ENCODE peak calls at places on chromosomes 11 and 22, in ten cellular contexts. C, L, V, X, M, D, Y, A, Q and R are unnamed samples.

GRCh38 chr11:11137339-11137738 is 215.7 kb downstream of the CSNK2A3 start:
- DNase-seq in C (no peak), L (no peak), V (no peak), X (no peak), M (no peak), D (no peak), Y (no peak), A (no peak), Q (no peak), R (no peak)

GRCh38 chr11:71927813-71928738 is at the start of gene XNDC1N:
- DNase-seq in C (peak), L (peak), V (peak), X (peak), M (peak), D (peak), Y (no peak), A (peak), Q (peak), R (peak)

GRCh38 chr11:10109836-10110235 is 184.2 kb downstream of the SBF2 start:
- DNase-seq in C (peak), L (no peak), V (no peak), X (no peak), M (peak), D (peak), Y (no peak), A (no peak), Q (peak), R (no peak)

GRCh38 chr11:86577663-86578636 is 94.5 kb downstream of the ME3 start:
- DNase-seq in C (peak), L (no peak), V (no peak), X (no peak), M (peak), D (peak), Y (no peak), A (no peak), Q (peak), R (no peak)

GRCh38 chr22:46045459-46046298 is 68.7 kb upstream of the WNT7B start:
- DNase-seq in C (no peak), L (peak), V (peak), X (no peak), M (no peak), D (no peak), Y (no peak), A (no peak), Q (no peak), R (peak)

GRCh38 chr11:47899801-47900200 is 51.7 kb upstream of the NUP160 start:
- DNase-seq in C (no peak), L (no peak), V (no peak), X (no peak), M (no peak), D (no peak), Y (no peak), A (no peak), Q (no peak), R (no peak)

GRCh38 chr11:67585911-67586310 is 2.3 kb downstream of the GSTP1 start:
- DNase-seq in C (no peak), L (no peak), V (no peak), X (no peak), M (no peak), D (no peak), Y (no peak), A (no peak), Q (no peak), R (no peak)

GRCh38 chr11:120977470-120977869 is 46.4 kb upstream of the TBCEL start:
- DNase-seq in C (no peak), L (no peak), V (no peak), X (no peak), M (peak), D (peak), Y (no peak), A (no peak), Q (no peak), R (no peak)

GRCh38 chr11:61494341-61495038 is 14.1 kb upstream of the LRRC10B start:
- DNase-seq in C (no peak), L (no peak), V (no peak), X (no peak), M (no peak), D (no peak), Y (no peak), A (no peak), Q (no peak), R (no peak)

GRCh38 chr11:18367431-18367830 is 26.9 kb upstream of the LDHA start:
- DNase-seq in C (no peak), L (no peak), V (no peak), X (no peak), M (peak), D (no peak), Y (no peak), A (no peak), Q (no peak), R (no peak)

GRCh38 chr11:1566381-1567051 is 5.6 kb downstream of the DUSP8 start:
- DNase-seq in C (no peak), L (no peak), V (no peak), X (no peak), M (no peak), D (no peak), Y (no peak), A (no peak), Q (no peak), R (no peak)

GRCh38 chr22:24433001-24433867 is 5.8 kb downstream of the ADORA2A start:
- DNase-seq in C (no peak), L (no peak), V (peak), X (no peak), M (no peak), D (no peak), Y (no peak), A (no peak), Q (no peak), R (no peak)

GRCh38 chr22:18104566-18104965 is 6.0 kb upstream of the TUBA8 start:
- DNase-seq in C (no peak), L (no peak), V (no peak), X (no peak), M (peak), D (peak), Y (no peak), A (no peak), Q (peak), R (no peak)

GRCh38 chr11:117074122-117074521 is 24.1 kb downstream of the SIK3 start:
- DNase-seq in C (no peak), L (no peak), V (no peak), X (no peak), M (no peak), D (no peak), Y (no peak), A (no peak), Q (no peak), R (no peak)

GRCh38 chr22:50032941-50033601 is 20.5 kb upstream of the IL17REL start:
- DNase-seq in C (no peak), L (no peak), V (peak), X (no peak), M (no peak), D (no peak), Y (no peak), A (no peak), Q (no peak), R (no peak)

GRCh38 chr22:22702874-22703570 is 58.6 kb downstream of the GGTLC2 start:
- DNase-seq in C (no peak), L (no peak), V (no peak), X (no peak), M (no peak), D (no peak), Y (no peak), A (no peak), Q (no peak), R (no peak)

GRCh38 chr22:48444320-48445112 is 1383.2 kb downstream of the BRD1 start:
- DNase-seq in C (no peak), L (no peak), V (no peak), X (no peak), M (no peak), D (peak), Y (no peak), A (no peak), Q (peak), R (no peak)

GRCh38 chr22:17785185-17786184 is 11.2 kb upstream of the BID start:
- DNase-seq in C (no peak), L (peak), V (no peak), X (no peak), M (no peak), D (no peak), Y (no peak), A (peak), Q (peak), R (no peak)

GRCh38 chr11:7964261-7964660 is 986 bp downstream of the NLRP10 start:
- DNase-seq in C (no peak), L (no peak), V (no peak), X (no peak), M (peak), D (no peak), Y (no peak), A (no peak), Q (no peak), R (no peak)

GRCh38 chr11:14578551-14578956 is 58.4 kb upstream of the PSMA1 start:
- DNase-seq in C (no peak), L (no peak), V (no peak), X (no peak), M (peak), D (peak), Y (peak), A (peak), Q (no peak), R (no peak)

GRCh38 chr11:63667993-63668392 is 3.2 kb downstream of the ATL3 start:
- DNase-seq in C (peak), L (no peak), V (no peak), X (no peak), M (peak), D (peak), Y (no peak), A (no peak), Q (peak), R (no peak)

GRCh38 chr11:41074318-41074717 is 385.1 kb downstream of the LRRC4C start:
- DNase-seq in C (no peak), L (no peak), V (no peak), X (no peak), M (no peak), D (no peak), Y (no peak), A (no peak), Q (no peak), R (no peak)

GRCh38 chr11:88950975-88951374 is 114.8 kb downstream of the GRM5 start:
- DNase-seq in C (no peak), L (no peak), V (no peak), X (no peak), M (no peak), D (no peak), Y (no peak), A (no peak), Q (no peak), R (no peak)

GRCh38 chr11:29962243-29962642 is 54.6 kb downstream of the KCNA4 start:
- DNase-seq in C (no peak), L (no peak), V (no peak), X (no peak), M (no peak), D (no peak), Y (no peak), A (no peak), Q (no peak), R (no peak)

GRCh38 chr22:45565973-45566372 is 63.3 kb downstream of the FBLN1 start:
- DNase-seq in C (no peak), L (no peak), V (no peak), X (no peak), M (no peak), D (no peak), Y (no peak), A (no peak), Q (no peak), R (no peak)

GRCh38 chr11:19673924-19674390 is 38.7 kb upstream of the NAV2 start:
- DNase-seq in C (no peak), L (no peak), V (peak), X (no peak), M (no peak), D (peak), Y (no peak), A (no peak), Q (peak), R (peak)

GRCh38 chr11:116993599-116993998 is 104.6 kb downstream of the SIK3 start:
- DNase-seq in C (no peak), L (no peak), V (no peak), X (no peak), M (no peak), D (peak), Y (no peak), A (no peak), Q (peak), R (peak)

GRCh38 chr22:49956914-49957825 is 3.4 kb upstream of the PIM3 start:
- DNase-seq in C (no peak), L (no peak), V (peak), X (no peak), M (no peak), D (no peak), Y (no peak), A (no peak), Q (no peak), R (no peak)

GRCh38 chr11:1757861-1758610 is 5.7 kb downstream of the CTSD start:
- DNase-seq in C (no peak), L (peak), V (peak), X (no peak), M (no peak), D (no peak), Y (no peak), A (peak), Q (no peak), R (no peak)

GRCh38 chr11:1207451-1208360 is 15.2 kb upstream of the MUC5B start:
- DNase-seq in C (no peak), L (no peak), V (peak), X (no peak), M (no peak), D (no peak), Y (no peak), A (no peak), Q (no peak), R (no peak)

GRCh38 chr22:34669001-34669400 is 397.0 kb upstream of the ISX start:
- DNase-seq in C (no peak), L (no peak), V (no peak), X (no peak), M (no peak), D (peak), Y (no peak), A (no peak), Q (peak), R (no peak)

GRCh38 chr11:75625970-75626691 is 42.7 kb downstream of the MAP6 start:
- DNase-seq in C (peak), L (no peak), V (no peak), X (no peak), M (peak), D (peak), Y (no peak), A (no peak), Q (peak), R (no peak)

GRCh38 chr22:47740109-47740805 is 977.8 kb downstream of the TBC1D22A start:
- DNase-seq in C (no peak), L (no peak), V (no peak), X (no peak), M (no peak), D (no peak), Y (no peak), A (no peak), Q (no peak), R (no peak)

GRCh38 chr11:44939673-44940072 is 11.0 kb downstream of the TP53I11 start:
- DNase-seq in C (no peak), L (no peak), V (no peak), X (no peak), M (no peak), D (no peak), Y (no peak), A (no peak), Q (no peak), R (no peak)

GRCh38 chr22:49564666-49565515 is 262.8 kb downstream of the BRD1 start:
- DNase-seq in C (no peak), L (no peak), V (no peak), X (no peak), M (no peak), D (no peak), Y (no peak), A (no peak), Q (no peak), R (no peak)

GRCh38 chr11:13745165-13745564 is 76.7 kb downstream of the FAR1 start:
- DNase-seq in C (no peak), L (no peak), V (no peak), X (no peak), M (peak), D (no peak), Y (no peak), A (no peak), Q (peak), R (no peak)

GRCh38 chr11:84824624-84825023 is 802.5 kb downstream of the DLG2 start:
- DNase-seq in C (no peak), L (no peak), V (no peak), X (no peak), M (no peak), D (no peak), Y (no peak), A (no peak), Q (peak), R (no peak)